ENCODE peak calls at places on chromosomes 13 and 19, in ten cellular contexts. One of them, this sample, is unnamed.

GRCh38 chr19:38004505-38005223 is 97.7 kb downstream of the SIPA1L3 start:
- DNase-seq in left ventricle myocardium superior: peak
- DNase-seq in posterior vena cava: peak
- DNase-seq in substantia nigra: peak
- DNase-seq in pancreas: peak
- DNase-seq in GM03348: peak
- DNase-seq in ELR: peak
- DNase-seq in aorta: peak
- DNase-seq in activated T-cell treated with anti-CD3 and anti-CD28 coated beads, Interleukin-2, amount 50 U/mL, for 72 hours: peak
- DNase-seq in hypothalamus: peak
- DNase-seq in this sample: peak

GRCh38 chr19:47539747-47540311 is 25.0 kb upstream of the NAPA start:
- DNase-seq in GM03348: no peak
- DNase-seq in substantia nigra: no peak
- DNase-seq in hypothalamus: no peak
- DNase-seq in ELR: no peak
- DNase-seq in pancreas: no peak
- DNase-seq in left ventricle myocardium superior: no peak
- DNase-seq in activated T-cell treated with anti-CD3 and anti-CD28 coated beads, Interleukin-2, amount 50 U/mL, for 72 hours: no peak
- DNase-seq in posterior vena cava: no peak
- DNase-seq in aorta: no peak
- DNase-seq in this sample: no peak

GRCh38 chr19:40954573-40954972 is 36.5 kb upstream of the CYP2B6 start:
- DNase-seq in left ventricle myocardium superior: no peak
- DNase-seq in substantia nigra: no peak
- DNase-seq in pancreas: no peak
- DNase-seq in aorta: no peak
- DNase-seq in ELR: no peak
- DNase-seq in GM03348: no peak
- DNase-seq in hypothalamus: no peak
- DNase-seq in posterior vena cava: no peak
- DNase-seq in activated T-cell treated with anti-CD3 and anti-CD28 coated beads, Interleukin-2, amount 50 U/mL, for 72 hours: no peak
- DNase-seq in this sample: no peak

GRCh38 chr13:40026174-40026585 is 370.7 kb downstream of the COG6 start:
- DNase-seq in posterior vena cava: no peak
- DNase-seq in left ventricle myocardium superior: no peak
- DNase-seq in substantia nigra: no peak
- DNase-seq in ELR: no peak
- DNase-seq in aorta: no peak
- DNase-seq in GM03348: no peak
- DNase-seq in pancreas: no peak
- DNase-seq in hypothalamus: no peak
- DNase-seq in activated T-cell treated with anti-CD3 and anti-CD28 coated beads, Interleukin-2, amount 50 U/mL, for 72 hours: peak
- DNase-seq in this sample: no peak

GRCh38 chr19:58086825-58087710 is 11.0 kb downstream of the ZSCAN18 start:
- DNase-seq in pancreas: no peak
- DNase-seq in activated T-cell treated with anti-CD3 and anti-CD28 coated beads, Interleukin-2, amount 50 U/mL, for 72 hours: no peak
- DNase-seq in GM03348: no peak
- DNase-seq in hypothalamus: no peak
- DNase-seq in ELR: no peak
- DNase-seq in aorta: no peak
- DNase-seq in left ventricle myocardium superior: no peak
- DNase-seq in substantia nigra: no peak
- DNase-seq in posterior vena cava: no peak
- DNase-seq in this sample: no peak

GRCh38 chr19:2500157-2500556 is 24.2 kb downstream of the GADD45B start:
- DNase-seq in activated T-cell treated with anti-CD3 and anti-CD28 coated beads, Interleukin-2, amount 50 U/mL, for 72 hours: no peak
- DNase-seq in ELR: no peak
- DNase-seq in posterior vena cava: no peak
- DNase-seq in pancreas: no peak
- DNase-seq in left ventricle myocardium superior: no peak
- DNase-seq in substantia nigra: no peak
- DNase-seq in GM03348: no peak
- DNase-seq in aorta: no peak
- DNase-seq in hypothalamus: no peak
- DNase-seq in this sample: no peak

GRCh38 chr19:19113040-19113541 is 25.2 kb downstream of the TMEM161A start:
- DNase-seq in pancreas: no peak
- DNase-seq in posterior vena cava: no peak
- DNase-seq in ELR: peak
- DNase-seq in aorta: no peak
- DNase-seq in hypothalamus: no peak
- DNase-seq in GM03348: no peak
- DNase-seq in left ventricle myocardium superior: no peak
- DNase-seq in substantia nigra: no peak
- DNase-seq in activated T-cell treated with anti-CD3 and anti-CD28 coated beads, Interleukin-2, amount 50 U/mL, for 72 hours: no peak
- DNase-seq in this sample: no peak

GRCh38 chr19:4077800-4078683 is 11.3 kb upstream of the ZBTB7A start:
- DNase-seq in substantia nigra: no peak
- DNase-seq in hypothalamus: no peak
- DNase-seq in activated T-cell treated with anti-CD3 and anti-CD28 coated beads, Interleukin-2, amount 50 U/mL, for 72 hours: peak
- DNase-seq in posterior vena cava: peak
- DNase-seq in ELR: no peak
- DNase-seq in left ventricle myocardium superior: peak
- DNase-seq in GM03348: peak
- DNase-seq in pancreas: peak
- DNase-seq in aorta: peak
- DNase-seq in this sample: no peak

GRCh38 chr13:39038569-39038898 is 278 bp downstream of the NHLRC3 start:
- DNase-seq in aorta: peak
- DNase-seq in GM03348: peak
- DNase-seq in pancreas: peak
- DNase-seq in ELR: peak
- DNase-seq in hypothalamus: no peak
- DNase-seq in activated T-cell treated with anti-CD3 and anti-CD28 coated beads, Interleukin-2, amount 50 U/mL, for 72 hours: peak
- DNase-seq in substantia nigra: no peak
- DNase-seq in posterior vena cava: peak
- DNase-seq in left ventricle myocardium superior: peak
- DNase-seq in this sample: peak

GRCh38 chr19:47107201-47107952 is 6.2 kb downstream of the ZC3H4 start:
- DNase-seq in activated T-cell treated with anti-CD3 and anti-CD28 coated beads, Interleukin-2, amount 50 U/mL, for 72 hours: peak
- DNase-seq in pancreas: no peak
- DNase-seq in posterior vena cava: no peak
- DNase-seq in aorta: no peak
- DNase-seq in GM03348: no peak
- DNase-seq in substantia nigra: no peak
- DNase-seq in left ventricle myocardium superior: peak
- DNase-seq in ELR: peak
- DNase-seq in hypothalamus: no peak
- DNase-seq in this sample: no peak

GRCh38 chr19:30391554-30392551 is 19.7 kb downstream of the ZNF536 start:
- DNase-seq in left ventricle myocardium superior: no peak
- DNase-seq in pancreas: no peak
- DNase-seq in GM03348: peak
- DNase-seq in aorta: no peak
- DNase-seq in hypothalamus: no peak
- DNase-seq in activated T-cell treated with anti-CD3 and anti-CD28 coated beads, Interleukin-2, amount 50 U/mL, for 72 hours: no peak
- DNase-seq in posterior vena cava: no peak
- DNase-seq in substantia nigra: no peak
- DNase-seq in ELR: peak
- DNase-seq in this sample: no peak

GRCh38 chr13:60795219-60795618 is 398.2 kb downstream of the TDRD3 start:
- DNase-seq in posterior vena cava: no peak
- DNase-seq in GM03348: no peak
- DNase-seq in left ventricle myocardium superior: no peak
- DNase-seq in aorta: no peak
- DNase-seq in activated T-cell treated with anti-CD3 and anti-CD28 coated beads, Interleukin-2, amount 50 U/mL, for 72 hours: no peak
- DNase-seq in pancreas: no peak
- DNase-seq in ELR: no peak
- DNase-seq in substantia nigra: no peak
- DNase-seq in hypothalamus: no peak
- DNase-seq in this sample: no peak

This sample was measured in lung.